ENCODE peak calls at places on chromosomes 12 and 14, in ten cellular contexts. One of them, this sample, is unnamed.
A peak's percentile ranks its signal among the peaks of the same experiment; 100 is the strongest.

GRCh38 chr12:110744697-110745264 is 2.1 kb upstream of the PPP1CC start:
- DNase-seq in uterus: no peak
- DNase-seq in neural progenitor cell: peak; percentile 6
- DNase-seq in NB4: no peak
- DNase-seq in Panc1: no peak
- DNase-seq in dorsolateral prefrontal cortex: no peak
- DNase-seq in esophagus squamous epithelium: no peak
- DNase-seq in fibroblast of pulmonary artery: no peak
- DNase-seq in lung: no peak
- DNase-seq in tibial nerve: no peak
- DNase-seq in this sample: no peak

GRCh38 chr12:103114296-103115055 is 157.0 kb downstream of the ASCL1 start:
- DNase-seq in neural progenitor cell: no peak
- DNase-seq in dorsolateral prefrontal cortex: no peak
- DNase-seq in Panc1: no peak
- DNase-seq in tibial nerve: no peak
- DNase-seq in esophagus squamous epithelium: no peak
- DNase-seq in lung: no peak
- DNase-seq in uterus: no peak
- DNase-seq in fibroblast of pulmonary artery: no peak
- DNase-seq in NB4: peak; percentile 32
- DNase-seq in this sample: no peak

GRCh38 chr12:107106241-107107025 is 13.1 kb upstream of the CRY1 start:
- DNase-seq in Panc1: no peak
- DNase-seq in uterus: no peak
- DNase-seq in esophagus squamous epithelium: no peak
- DNase-seq in NB4: no peak
- DNase-seq in tibial nerve: no peak
- DNase-seq in dorsolateral prefrontal cortex: no peak
- DNase-seq in lung: no peak
- DNase-seq in neural progenitor cell: no peak
- DNase-seq in fibroblast of pulmonary artery: no peak
- DNase-seq in this sample: no peak

GRCh38 chr12:105337391-105337790 is 6.9 kb downstream of the C12orf75 start:
- DNase-seq in Panc1: no peak
- DNase-seq in lung: no peak
- DNase-seq in NB4: peak; percentile 87
- DNase-seq in neural progenitor cell: no peak
- DNase-seq in uterus: no peak
- DNase-seq in esophagus squamous epithelium: no peak
- DNase-seq in fibroblast of pulmonary artery: no peak
- DNase-seq in dorsolateral prefrontal cortex: no peak
- DNase-seq in tibial nerve: no peak
- DNase-seq in this sample: no peak

GRCh38 chr12:26878661-26879119 is 45.7 kb upstream of the ITPR2 start:
- DNase-seq in dorsolateral prefrontal cortex: peak; percentile 55
- DNase-seq in esophagus squamous epithelium: no peak
- DNase-seq in uterus: peak; percentile 90
- DNase-seq in neural progenitor cell: no peak
- DNase-seq in NB4: no peak
- DNase-seq in Panc1: no peak
- DNase-seq in tibial nerve: peak; percentile 26
- DNase-seq in fibroblast of pulmonary artery: peak; percentile 84
- DNase-seq in lung: peak; percentile 54
- DNase-seq in this sample: peak; percentile 24

GRCh38 chr14:21385170-21385904 is 1.5 kb upstream of the SUPT16H start:
- DNase-seq in uterus: no peak
- DNase-seq in esophagus squamous epithelium: no peak
- DNase-seq in fibroblast of pulmonary artery: no peak
- DNase-seq in lung: no peak
- DNase-seq in Panc1: no peak
- DNase-seq in dorsolateral prefrontal cortex: no peak
- DNase-seq in NB4: peak; percentile 86
- DNase-seq in neural progenitor cell: peak; percentile 8
- DNase-seq in tibial nerve: no peak
- DNase-seq in this sample: no peak

GRCh38 chr14:36006623-36007022 is 169.9 kb downstream of the PTCSC3 start:
- DNase-seq in lung: no peak
- DNase-seq in Panc1: no peak
- DNase-seq in dorsolateral prefrontal cortex: no peak
- DNase-seq in fibroblast of pulmonary artery: no peak
- DNase-seq in uterus: no peak
- DNase-seq in esophagus squamous epithelium: no peak
- DNase-seq in neural progenitor cell: no peak
- DNase-seq in NB4: no peak
- DNase-seq in tibial nerve: no peak
- DNase-seq in this sample: no peak

GRCh38 chr12:27290501-27291168 is 42.0 kb upstream of the BMAL2 start:
- DNase-seq in NB4: no peak
- DNase-seq in uterus: no peak
- DNase-seq in Panc1: no peak
- DNase-seq in fibroblast of pulmonary artery: no peak
- DNase-seq in esophagus squamous epithelium: no peak
- DNase-seq in dorsolateral prefrontal cortex: no peak
- DNase-seq in tibial nerve: no peak
- DNase-seq in neural progenitor cell: no peak
- DNase-seq in lung: no peak
- DNase-seq in this sample: no peak

GRCh38 chr14:68822132-68822651 is 29.3 kb upstream of the ZFP36L1 start:
- DNase-seq in NB4: no peak
- DNase-seq in dorsolateral prefrontal cortex: no peak
- DNase-seq in uterus: no peak
- DNase-seq in neural progenitor cell: no peak
- DNase-seq in Panc1: no peak
- DNase-seq in fibroblast of pulmonary artery: no peak
- DNase-seq in tibial nerve: no peak
- DNase-seq in esophagus squamous epithelium: no peak
- DNase-seq in lung: no peak
- DNase-seq in this sample: no peak

GRCh38 chr12:124914392-124915248 is at the start of gene UBC:
- DNase-seq in esophagus squamous epithelium: no peak
- DNase-seq in uterus: peak; percentile 95
- DNase-seq in neural progenitor cell: peak; percentile 95
- DNase-seq in fibroblast of pulmonary artery: peak; percentile 96
- DNase-seq in lung: peak; percentile 92
- DNase-seq in NB4: peak; percentile 96
- DNase-seq in Panc1: no peak
- DNase-seq in dorsolateral prefrontal cortex: peak; percentile 89
- DNase-seq in tibial nerve: peak; percentile 96
- DNase-seq in this sample: peak; percentile 96

GRCh38 chr14:76901171-76902055 is 75.2 kb downstream of the LRRC74A start:
- DNase-seq in esophagus squamous epithelium: no peak
- DNase-seq in fibroblast of pulmonary artery: no peak
- DNase-seq in lung: no peak
- DNase-seq in neural progenitor cell: no peak
- DNase-seq in Panc1: no peak
- DNase-seq in tibial nerve: no peak
- DNase-seq in dorsolateral prefrontal cortex: no peak
- DNase-seq in NB4: no peak
- DNase-seq in uterus: no peak
- DNase-seq in this sample: no peak

GRCh38 chr12:51150777-51151176 is 22.2 kb downstream of the TFCP2 start:
- DNase-seq in lung: no peak
- DNase-seq in Panc1: no peak
- DNase-seq in dorsolateral prefrontal cortex: no peak
- DNase-seq in NB4: no peak
- DNase-seq in esophagus squamous epithelium: no peak
- DNase-seq in uterus: no peak
- DNase-seq in fibroblast of pulmonary artery: no peak
- DNase-seq in neural progenitor cell: no peak
- DNase-seq in tibial nerve: no peak
- DNase-seq in this sample: no peak

GRCh38 chr12:29113101-29113500 is 36.0 kb upstream of the FAR2 start:
- DNase-seq in tibial nerve: no peak
- DNase-seq in neural progenitor cell: no peak
- DNase-seq in esophagus squamous epithelium: no peak
- DNase-seq in uterus: no peak
- DNase-seq in dorsolateral prefrontal cortex: no peak
- DNase-seq in fibroblast of pulmonary artery: no peak
- DNase-seq in NB4: no peak
- DNase-seq in Panc1: no peak
- DNase-seq in lung: no peak
- DNase-seq in this sample: no peak

GRCh38 chr14:30988509-30988908 is 36.9 kb upstream of the AP4S1 start:
- DNase-seq in lung: no peak
- DNase-seq in NB4: no peak
- DNase-seq in dorsolateral prefrontal cortex: no peak
- DNase-seq in Panc1: no peak
- DNase-seq in tibial nerve: no peak
- DNase-seq in uterus: no peak
- DNase-seq in neural progenitor cell: no peak
- DNase-seq in fibroblast of pulmonary artery: peak; percentile 25
- DNase-seq in esophagus squamous epithelium: no peak
- DNase-seq in this sample: peak; percentile 43

GRCh38 chr12:5376591-5377207 is 55.2 kb upstream of the NTF3 start:
- DNase-seq in tibial nerve: no peak
- DNase-seq in neural progenitor cell: no peak
- DNase-seq in esophagus squamous epithelium: no peak
- DNase-seq in fibroblast of pulmonary artery: no peak
- DNase-seq in Panc1: no peak
- DNase-seq in NB4: no peak
- DNase-seq in dorsolateral prefrontal cortex: no peak
- DNase-seq in lung: no peak
- DNase-seq in uterus: no peak
- DNase-seq in this sample: no peak

GRCh38 chr14:22598896-22599244 is 770 bp downstream of the ABHD4 start:
- DNase-seq in tibial nerve: peak; percentile 33
- DNase-seq in NB4: no peak
- DNase-seq in Panc1: no peak
- DNase-seq in dorsolateral prefrontal cortex: no peak
- DNase-seq in fibroblast of pulmonary artery: peak; percentile 61
- DNase-seq in neural progenitor cell: peak; percentile 22
- DNase-seq in lung: peak; percentile 46
- DNase-seq in esophagus squamous epithelium: no peak
- DNase-seq in uterus: peak; percentile 72
- DNase-seq in this sample: peak; percentile 59
- TF ChIP-seq CTCF in tibial nerve: peak; percentile 17
- TF ChIP-seq CTCF in NB4: no peak
- TF ChIP-seq CTCF in Panc1: peak; percentile 15
- TF ChIP-seq CTCF in dorsolateral prefrontal cortex: no peak
- TF ChIP-seq CTCF in fibroblast of pulmonary artery: peak; percentile 42
- TF ChIP-seq CTCF in neural progenitor cell: peak; percentile 34
- TF ChIP-seq CTCF in lung: no peak
- TF ChIP-seq CTCF in esophagus squamous epithelium: peak; percentile 31
- TF ChIP-seq CTCF in uterus: peak; percentile 50
- TF ChIP-seq CTCF in this sample: peak; percentile 47

DNA sequence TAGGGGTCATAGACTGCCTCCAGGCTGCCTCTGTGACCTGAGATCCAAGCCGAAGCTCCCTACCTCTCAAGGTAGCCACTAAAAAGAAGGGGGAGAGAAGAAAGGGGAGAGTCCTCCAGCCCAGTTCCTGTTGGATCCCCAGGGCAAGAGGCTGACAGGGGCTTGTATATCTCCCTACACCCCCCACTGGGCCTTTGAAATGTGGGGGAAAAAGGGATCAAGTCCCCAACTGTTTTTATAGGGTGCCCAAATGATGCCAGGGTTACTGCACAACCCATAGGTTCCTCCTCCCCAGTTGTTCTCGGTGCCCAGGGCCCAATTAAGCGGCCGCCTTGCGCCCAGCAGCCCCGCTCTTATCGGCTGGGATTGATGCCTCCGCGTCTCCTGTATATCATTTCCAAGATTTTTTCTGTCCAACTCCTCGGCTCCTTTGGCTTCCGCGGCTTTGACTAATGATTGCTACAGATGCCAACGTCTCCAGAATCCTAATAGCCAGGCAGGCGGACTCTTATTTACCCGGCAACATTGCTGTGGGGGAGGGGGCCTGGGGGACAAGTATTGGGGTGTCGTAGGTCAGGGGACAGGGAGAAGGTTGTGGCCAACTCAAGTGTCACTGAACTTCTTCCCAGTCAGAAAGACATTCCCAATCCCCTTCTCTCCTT is 7.6 kb upstream of the HOXC4 start:
- DNase-seq in Panc1: no peak
- DNase-seq in uterus: no peak
- DNase-seq in esophagus squamous epithelium: no peak
- DNase-seq in NB4: no peak
- DNase-seq in lung: no peak
- DNase-seq in tibial nerve: no peak
- DNase-seq in fibroblast of pulmonary artery: no peak
- DNase-seq in dorsolateral prefrontal cortex: no peak
- DNase-seq in neural progenitor cell: no peak
- DNase-seq in this sample: no peak
- H3K4me3 ChIP-seq in Panc1: no peak overlapping the region
- H3K4me3 ChIP-seq in uterus: no peak overlapping the region
- H3K4me3 ChIP-seq in esophagus squamous epithelium: peak overlapping the region; percentile 60
- H3K4me3 ChIP-seq in NB4: no peak overlapping the region
- H3K4me3 ChIP-seq in lung: no peak overlapping the region
- H3K4me3 ChIP-seq in tibial nerve: no peak overlapping the region
- H3K4me3 ChIP-seq in fibroblast of pulmonary artery: no peak overlapping the region
- H3K4me3 ChIP-seq in dorsolateral prefrontal cortex: no peak overlapping the region
- H3K4me3 ChIP-seq in neural progenitor cell: no peak overlapping the region
- H3K4me3 ChIP-seq in this sample: peak overlapping the region; percentile 30

GRCh38 chr12:128643106-128643651 is 180.6 kb downstream of the SLC15A4 start:
- DNase-seq in neural progenitor cell: peak; percentile 13
- DNase-seq in dorsolateral prefrontal cortex: no peak
- DNase-seq in lung: no peak
- DNase-seq in uterus: no peak
- DNase-seq in NB4: no peak
- DNase-seq in Panc1: no peak
- DNase-seq in tibial nerve: no peak
- DNase-seq in esophagus squamous epithelium: no peak
- DNase-seq in fibroblast of pulmonary artery: no peak
- DNase-seq in this sample: no peak

GRCh38 chr12:128639089-128639488 is 184.7 kb downstream of the SLC15A4 start:
- DNase-seq in lung: no peak
- DNase-seq in uterus: no peak
- DNase-seq in neural progenitor cell: no peak
- DNase-seq in dorsolateral prefrontal cortex: no peak
- DNase-seq in Panc1: no peak
- DNase-seq in tibial nerve: no peak
- DNase-seq in NB4: no peak
- DNase-seq in fibroblast of pulmonary artery: no peak
- DNase-seq in esophagus squamous epithelium: no peak
- DNase-seq in this sample: no peak

GRCh38 chr12:128644664-128645296 is 179.0 kb downstream of the SLC15A4 start:
- DNase-seq in neural progenitor cell: peak; percentile 69
- DNase-seq in esophagus squamous epithelium: no peak
- DNase-seq in Panc1: peak; percentile 20
- DNase-seq in tibial nerve: peak; percentile 9
- DNase-seq in fibroblast of pulmonary artery: no peak
- DNase-seq in uterus: peak; percentile 19
- DNase-seq in dorsolateral prefrontal cortex: no peak
- DNase-seq in lung: peak; percentile 33
- DNase-seq in NB4: peak; percentile 42
- DNase-seq in this sample: no peak
- TF ChIP-seq CTCF in neural progenitor cell: peak; percentile 91
- TF ChIP-seq CTCF in esophagus squamous epithelium: no peak
- TF ChIP-seq CTCF in Panc1: peak; percentile 79
- TF ChIP-seq CTCF in tibial nerve: peak; percentile 12
- TF ChIP-seq CTCF in fibroblast of pulmonary artery: no peak
- TF ChIP-seq CTCF in uterus: peak; percentile 23
- TF ChIP-seq CTCF in dorsolateral prefrontal cortex: peak; percentile 62
- TF ChIP-seq CTCF in lung: peak; percentile 39
- TF ChIP-seq CTCF in NB4: peak; percentile 92
- TF ChIP-seq CTCF in this sample: peak; percentile 34

DNA sequence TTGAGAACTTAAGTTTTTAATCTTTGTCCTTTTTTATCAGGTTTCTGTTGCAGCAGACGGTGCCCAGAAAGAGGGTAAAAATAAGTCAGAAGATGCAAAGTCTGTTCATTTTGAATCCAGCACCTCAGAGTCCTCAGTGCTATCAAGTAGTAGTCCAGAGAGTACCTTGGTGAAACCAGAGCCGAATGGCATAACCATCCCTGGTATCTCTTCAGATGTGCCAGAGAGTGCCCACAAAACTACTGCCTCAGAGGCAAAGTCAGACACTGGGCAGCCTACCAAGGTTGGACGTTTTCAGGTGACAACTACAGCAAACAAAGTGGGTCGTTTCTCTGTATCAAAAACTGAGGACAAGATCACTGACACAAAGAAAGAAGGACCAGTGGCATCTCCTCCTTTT is 53.5 kb downstream of the RAD52 start:
- DNase-seq in dorsolateral prefrontal cortex: no peak
- DNase-seq in fibroblast of pulmonary artery: no peak
- DNase-seq in esophagus squamous epithelium: no peak
- DNase-seq in lung: no peak
- DNase-seq in Panc1: no peak
- DNase-seq in uterus: no peak
- DNase-seq in tibial nerve: no peak
- DNase-seq in NB4: no peak
- DNase-seq in neural progenitor cell: no peak
- DNase-seq in this sample: no peak
- H3K4me3 ChIP-seq in dorsolateral prefrontal cortex: no peak overlapping the region
- H3K4me3 ChIP-seq in fibroblast of pulmonary artery: no peak overlapping the region
- H3K4me3 ChIP-seq in esophagus squamous epithelium: no peak overlapping the region
- H3K4me3 ChIP-seq in lung: no peak overlapping the region
- H3K4me3 ChIP-seq in Panc1: no peak overlapping the region
- H3K4me3 ChIP-seq in uterus: no peak overlapping the region
- H3K4me3 ChIP-seq in tibial nerve: no peak overlapping the region
- H3K4me3 ChIP-seq in NB4: no peak overlapping the region
- H3K4me3 ChIP-seq in neural progenitor cell: no peak overlapping the region
- H3K4me3 ChIP-seq in this sample: no peak overlapping the region

This sample was measured in astrocyte of the spinal cord.